ENCODE peak calls at places on chromosomes 5 and 9, in five cellular contexts. Y, Q, J, R and E are unnamed samples. For H3K4me1, the result is how much of the 10 kb centered on the place peaks cover.

GRCh38 chr5:141349917-141350619 is at the start of gene PCDHGB1:
- DNase-seq in Y (no peak), Q (peak), J (peak), R (peak), E (no peak)

GRCh38 chr9:121360975-121361374 is 9.1 kb downstream of the STOM start:
- DNase-seq in Y (no peak), Q (no peak), J (peak), R (no peak), E (no peak)

GRCh38 chr9:12667892-12668291 is 25.3 kb upstream of the TYRP1 start:
- DNase-seq in Y (no peak), Q (no peak), J (no peak), R (no peak), E (no peak)

GRCh38 chr5:142874537-142874936 is 104.4 kb downstream of the ARHGAP26 start:
- DNase-seq in Y (peak), Q (peak), J (no peak), R (peak), E (peak)

GRCh38 chr5:76960004-76960625 is 7.3 kb downstream of the CRHBP start:
- DNase-seq in Y (no peak), Q (no peak), J (no peak), R (no peak), E (no peak)

GRCh38 chr9:121279841-121280388 is 12.0 kb downstream of the GSN start:
- DNase-seq in Y (peak), Q (no peak), J (no peak), R (no peak), E (no peak)

GRCh38 chr5:140358738-140359310 is 1.2 kb upstream of the SLC4A9 start:
- DNase-seq in Y (no peak), Q (no peak), J (peak), R (no peak), E (no peak)

GRCh38 chr5:127311349-127311748 is 20.8 kb downstream of the MEGF10 start:
- DNase-seq in Y (no peak), Q (no peak), J (no peak), R (no peak), E (no peak)

GRCh38 chr9:99076483-99077171 is 28.3 kb upstream of the TGFBR1 start:
- DNase-seq in Y (no peak), Q (no peak), J (no peak), R (no peak), E (no peak)

GRCh38 chr5:161846731-161847130 is 1.2 kb upstream of the GABRA1 start:
- DNase-seq in Y (no peak), Q (peak), J (no peak), R (peak), E (no peak)

GRCh38 chr5:154110054-154110453 is 71.3 kb downstream of the MFAP3 start:
- DNase-seq in Y (no peak), Q (no peak), J (no peak), R (no peak), E (no peak)

GRCh38 chr5:88944751-88945507 is 61.9 kb upstream of the MEF2C start:
- DNase-seq in Y (no peak), Q (no peak), J (peak), R (no peak), E (no peak)

GRCh38 chr9:86783884-86784283 is 163.4 kb downstream of the GAS1 start:
- DNase-seq in Y (no peak), Q (no peak), J (peak), R (no peak), E (no peak)

GRCh38 chr5:94375801-94376200 is 242.6 kb downstream of the KIAA0825 start:
- DNase-seq in Y (no peak), Q (no peak), J (no peak), R (no peak), E (no peak)

GRCh38 chr9:70123695-70124094 is 80.0 kb downstream of the MAMDC2 start:
- DNase-seq in Y (no peak), Q (peak), J (no peak), R (peak), E (no peak)

GRCh38 chr9:98222885-98223640 is 30.6 kb upstream of the CORO2A start:
- DNase-seq in Y (no peak), Q (no peak), J (peak), R (no peak), E (no peak)

GRCh38 chr5:174010365-174010764 is 21.4 kb downstream of the C5orf47 start:
- DNase-seq in Y (no peak), Q (no peak), J (no peak), R (no peak), E (no peak)

GRCh38 chr5:178483620-178484019 is 106.6 kb downstream of the COL23A1 start:
- DNase-seq in Y (no peak), Q (peak), J (no peak), R (peak), E (no peak)

GRCh38 chr9:95572370-95573151 is 55.8 kb upstream of the PTCH1 start:
- DNase-seq in Y (no peak), Q (no peak), J (no peak), R (no peak), E (no peak)

GRCh38 chr9:27549196-27549737 is 19.7 kb upstream of the MOB3B start:
- DNase-seq in Y (no peak), Q (no peak), J (peak), R (no peak), E (no peak)

GRCh38 chr9:124813496-124814177 is 36.7 kb downstream of the OLFML2A start:
- DNase-seq in Y (no peak), Q (no peak), J (no peak), R (no peak), E (no peak)

GRCh38 chr9:22457448-22457847 is 10.8 kb downstream of the DMRTA1 start:
- DNase-seq in Y (no peak), Q (no peak), J (no peak), R (peak), E (no peak)

GRCh38 chr5:947626-948471 is 55.2 kb downstream of the TRIP13 start:
- DNase-seq in Y (no peak), Q (no peak), J (no peak), R (no peak), E (no peak)

GRCh38 chr9:127455299-127455992 is 4.1 kb downstream of the LRSAM1 start:
- DNase-seq in Y (peak), Q (peak), J (no peak), R (peak), E (peak)

GRCh38 chr5:158770506-158770905 is 329.2 kb downstream of the EBF1 start:
- DNase-seq in Y (no peak), Q (no peak), J (no peak), R (no peak), E (no peak)

GRCh38 chr5:39121922-39122321 is 47.7 kb upstream of the RICTOR start:
- DNase-seq in Y (no peak), Q (no peak), J (no peak), R (no peak), E (no peak)

GRCh38 chr5:115541586-115541985 is 3.0 kb downstream of the FEM1C start:
- DNase-seq in Y (no peak), Q (no peak), J (peak), R (no peak), E (no peak)

GRCh38 chr5:93675458-93676450 is 65.6 kb downstream of the POU5F2 start:
- DNase-seq in Y (no peak), Q (no peak), J (peak), R (no peak), E (no peak)

GRCh38 chr5:93915142-93915553 is 173.7 kb upstream of the POU5F2 start:
- DNase-seq in Y (no peak), Q (no peak), J (peak), R (no peak), E (no peak)

GRCh38 chr5:122972877-122973276 is 63.6 kb downstream of the PPIC start:
- DNase-seq in Y (no peak), Q (no peak), J (peak), R (no peak), E (no peak)

GRCh38 chr9:107180206-107180605 is 102.9 kb upstream of the RAD23B start:
- DNase-seq in Y (no peak), Q (no peak), J (no peak), R (no peak), E (no peak)

GRCh38 chr9:72808446-72808768 is 144.4 kb downstream of the ALDH1A1 start:
- DNase-seq in Y (no peak), Q (no peak), J (no peak), R (no peak), E (no peak)
- TF ChIP-seq CTCF in Y (no peak), Q (no peak), J (no peak), R (no peak), E (no peak)

DNA sequence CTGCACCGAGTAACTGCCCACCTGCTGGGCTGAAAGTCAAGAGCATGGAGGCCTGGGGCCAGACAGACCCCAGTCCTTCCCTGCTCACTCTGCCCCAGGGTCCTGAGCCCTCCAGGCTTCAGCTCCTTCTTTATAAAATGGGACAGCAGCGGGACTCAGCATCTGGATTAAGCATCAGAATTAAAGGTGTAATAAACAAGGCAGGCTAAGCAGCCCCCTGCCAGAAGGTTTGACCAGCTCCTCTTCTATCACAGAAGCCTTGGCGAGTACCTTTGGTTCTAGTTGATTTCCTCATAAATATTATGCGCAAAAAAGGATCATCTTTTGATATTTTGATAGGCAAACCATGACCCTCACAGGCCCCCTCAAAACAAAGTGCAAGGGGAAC is 5.3 kb downstream of the GFI1B start:
- DNase-seq in Y (no peak), Q (no peak), J (no peak), R (no peak), E (no peak)
- H3K27ac ChIP-seq in Y (no peak), Q (no peak), J (no peak), R (no peak), E (no peak)

GRCh38 chr5:136054133-136054996 is 25.6 kb downstream of the TGFBI start:
- DNase-seq in Y (no peak), Q (no peak), J (peak), R (no peak), E (no peak)
- H3K4me1 ChIP-seq in Y (under half), Q (under half), J (half or more), R (under half), E (under half)

GRCh38 chr9:130994546-130995398 is 14.2 kb upstream of the LAMC3 start:
- DNase-seq in Y (no peak), Q (no peak), J (no peak), R (no peak), E (no peak)

GRCh38 chr9:130993303-130994030 is 15.5 kb upstream of the LAMC3 start:
- DNase-seq in Y (no peak), Q (no peak), J (no peak), R (no peak), E (no peak)

GRCh38 chr9:130992059-130993032 is 16.6 kb upstream of the LAMC3 start:
- DNase-seq in Y (no peak), Q (no peak), J (no peak), R (no peak), E (no peak)

GRCh38 chr9:130995399-130995941 is 13.5 kb upstream of the LAMC3 start:
- DNase-seq in Y (no peak), Q (peak), J (peak), R (no peak), E (peak)

DNA sequence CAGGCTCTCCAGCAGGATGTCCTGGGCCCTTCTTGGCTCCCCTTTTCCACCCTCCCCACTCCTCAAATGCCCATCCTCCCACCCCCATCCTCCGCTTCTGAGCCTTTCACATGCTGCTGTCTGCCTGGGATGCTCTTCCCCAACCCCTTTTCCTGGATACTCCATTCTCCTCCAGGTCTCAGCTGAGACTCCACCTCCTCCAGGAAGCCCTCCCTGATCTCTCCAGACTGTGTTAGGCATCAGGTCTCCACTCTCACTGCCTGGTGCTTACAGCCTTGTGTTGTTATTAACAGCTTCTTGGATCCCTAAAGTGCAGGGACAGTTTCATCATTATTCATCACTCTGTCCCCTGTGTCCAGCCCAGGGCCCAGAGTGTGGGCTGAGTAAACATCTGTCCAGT is 14.8 kb upstream of the LAMC3 start:
- DNase-seq in Y (no peak), Q (no peak), J (no peak), R (no peak), E (no peak)
- TF ChIP-seq CTCF in Y (no peak), Q (no peak), J (no peak), R (no peak), E (no peak)

DNA sequence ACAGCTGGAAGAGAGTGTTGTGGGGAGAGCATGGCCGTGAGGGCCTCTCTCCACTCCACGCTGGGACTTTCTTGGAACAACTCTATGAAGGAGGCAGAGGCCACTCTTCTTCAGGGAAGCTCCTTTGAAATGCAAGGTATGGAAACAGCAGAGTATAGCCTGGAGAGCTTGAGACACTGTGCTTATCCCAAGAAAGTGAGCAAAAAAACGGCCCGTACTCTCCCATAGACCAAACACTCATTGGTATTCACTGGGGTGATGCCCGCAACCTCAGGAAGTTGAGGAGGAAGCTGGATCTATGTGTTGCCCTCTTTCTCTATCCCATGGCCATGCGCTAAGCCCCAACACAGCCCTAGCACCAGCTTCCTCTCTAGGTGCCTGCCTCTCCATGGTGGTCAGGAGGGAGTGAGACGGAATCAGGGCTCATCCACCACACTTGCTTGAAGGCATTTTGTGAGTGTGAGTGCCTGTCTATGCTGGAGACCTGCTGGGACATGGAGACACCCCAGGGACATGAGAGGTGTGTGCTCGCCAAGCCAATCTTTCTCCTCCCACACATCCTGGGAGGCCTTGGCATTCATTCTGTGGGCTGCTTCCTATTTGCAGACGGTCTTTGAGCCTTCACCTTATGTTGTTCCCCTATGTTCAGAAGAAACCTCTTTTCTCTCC is 616.6 kb downstream of the IRX1 start:
- DNase-seq in Y (no peak), Q (no peak), J (no peak), R (no peak), E (no peak)
- H3K27ac ChIP-seq in Y (no peak), Q (no peak), J (no peak), R (no peak), E (no peak)

GRCh38 chr9:134360897-134361296 is 34.6 kb downstream of the RXRA start:
- DNase-seq in Y (no peak), Q (peak), J (no peak), R (peak), E (no peak)
- H3K4me1 ChIP-seq in Y (half or more), Q (under half), J (under half), R (half or more), E (under half)